ENCODE peak calls at places on chromosomes 4 and X, in four cellular contexts. One of them, this sample, is unnamed.

GRCh38 chrX:72572248-72573157 is at the start of gene HDAC8:
- DNase-seq in dermis microvascular lymphatic vessel endothelial cell: peak
- DNase-seq in CD4-positive, alpha-beta T cell: peak
- DNase-seq in KG1: peak
- DNase-seq in this sample: peak

GRCh38 chrX:40996886-40997530 is 88.2 kb upstream of the USP9X start:
- DNase-seq in CD4-positive, alpha-beta T cell: no peak
- DNase-seq in KG1: no peak
- DNase-seq in dermis microvascular lymphatic vessel endothelial cell: peak
- DNase-seq in this sample: no peak

GRCh38 chr4:56220261-56220660 is 167.0 kb downstream of the AASDH start:
- DNase-seq in KG1: no peak
- DNase-seq in dermis microvascular lymphatic vessel endothelial cell: no peak
- DNase-seq in CD4-positive, alpha-beta T cell: no peak
- DNase-seq in this sample: no peak

GRCh38 chr4:74473155-74473811 is 28.3 kb downstream of the AREG start:
- DNase-seq in KG1: no peak
- DNase-seq in CD4-positive, alpha-beta T cell: no peak
- DNase-seq in dermis microvascular lymphatic vessel endothelial cell: peak
- DNase-seq in this sample: no peak

GRCh38 chr4:27010334-27010940 is 149.8 kb downstream of the STIM2 start:
- DNase-seq in CD4-positive, alpha-beta T cell: peak
- DNase-seq in KG1: peak
- DNase-seq in dermis microvascular lymphatic vessel endothelial cell: peak
- DNase-seq in this sample: peak

GRCh38 chr4:167219090-167219489 is 15.2 kb downstream of the SPOCK3 start:
- DNase-seq in CD4-positive, alpha-beta T cell: no peak
- DNase-seq in dermis microvascular lymphatic vessel endothelial cell: no peak
- DNase-seq in KG1: no peak
- DNase-seq in this sample: no peak

GRCh38 chrX:119007189-119007770 is 32.9 kb downstream of the LONRF3 start:
- DNase-seq in dermis microvascular lymphatic vessel endothelial cell: no peak
- DNase-seq in CD4-positive, alpha-beta T cell: no peak
- DNase-seq in KG1: no peak
- DNase-seq in this sample: no peak

GRCh38 chrX:72029473-72030411 is 102.0 kb downstream of the RTL5 start:
- DNase-seq in dermis microvascular lymphatic vessel endothelial cell: peak
- DNase-seq in CD4-positive, alpha-beta T cell: no peak
- DNase-seq in KG1: no peak
- DNase-seq in this sample: no peak

GRCh38 chrX:87338510-87338909 is 179.1 kb upstream of the KLHL4 start:
- DNase-seq in KG1: no peak
- DNase-seq in CD4-positive, alpha-beta T cell: no peak
- DNase-seq in dermis microvascular lymphatic vessel endothelial cell: peak
- DNase-seq in this sample: no peak

GRCh38 chrX:39149761-39150160 is 348.5 kb downstream of the MID1IP1 start:
- DNase-seq in KG1: no peak
- DNase-seq in dermis microvascular lymphatic vessel endothelial cell: peak
- DNase-seq in CD4-positive, alpha-beta T cell: peak
- DNase-seq in this sample: peak